ENCODE peak calls at places on chromosomes 16 and 17, in seven cellular contexts. One of them, this sample, is unnamed.

GRCh38 chr17:2170023-2170422 is 115.1 kb downstream of the HIC1 start:
- DNase-seq in right atrium auricular region: no peak
- DNase-seq in NCI-H2081: no peak
- DNase-seq in stimulated activated CD8-positive, alpha-beta memory T cell treated with anti-CD3 and anti-CD28 coated beads, Interleukin-4, amount 100 ng/mL, for 4 hours: no peak
- DNase-seq in choroid plexus epithelial cell: no peak
- DNase-seq in SJCRH30: no peak
- DNase-seq in NCI-H1105: no peak
- DNase-seq in this sample: no peak

GRCh38 chr16:65117701-65118448 is 4.0 kb downstream of the CDH11 start:
- DNase-seq in choroid plexus epithelial cell: peak; percentile 95
- DNase-seq in right atrium auricular region: peak; percentile 80
- DNase-seq in NCI-H2081: peak; percentile 68
- DNase-seq in NCI-H1105: peak; percentile 50
- DNase-seq in SJCRH30: peak; percentile 85
- DNase-seq in stimulated activated CD8-positive, alpha-beta memory T cell treated with anti-CD3 and anti-CD28 coated beads, Interleukin-4, amount 100 ng/mL, for 4 hours: no peak
- DNase-seq in this sample: peak; percentile 85

GRCh38 chr16:67872631-67873434 is at the start of gene EDC4:
- DNase-seq in right atrium auricular region: peak; percentile 85
- DNase-seq in NCI-H1105: peak; percentile 42
- DNase-seq in SJCRH30: peak; percentile 72
- DNase-seq in NCI-H2081: peak; percentile 54
- DNase-seq in choroid plexus epithelial cell: peak; percentile 81
- DNase-seq in stimulated activated CD8-positive, alpha-beta memory T cell treated with anti-CD3 and anti-CD28 coated beads, Interleukin-4, amount 100 ng/mL, for 4 hours: peak; percentile 72
- DNase-seq in this sample: peak; percentile 56

GRCh38 chr17:70242781-70243437 is 73.6 kb downstream of the KCNJ2 start:
- DNase-seq in right atrium auricular region: no peak
- DNase-seq in stimulated activated CD8-positive, alpha-beta memory T cell treated with anti-CD3 and anti-CD28 coated beads, Interleukin-4, amount 100 ng/mL, for 4 hours: no peak
- DNase-seq in NCI-H2081: no peak
- DNase-seq in SJCRH30: no peak
- DNase-seq in choroid plexus epithelial cell: peak; percentile 77
- DNase-seq in NCI-H1105: no peak
- DNase-seq in this sample: no peak

GRCh38 chr17:57329380-57330214 is 73.3 kb downstream of the MSI2 start:
- DNase-seq in SJCRH30: no peak
- DNase-seq in choroid plexus epithelial cell: peak; percentile 31
- DNase-seq in stimulated activated CD8-positive, alpha-beta memory T cell treated with anti-CD3 and anti-CD28 coated beads, Interleukin-4, amount 100 ng/mL, for 4 hours: no peak
- DNase-seq in NCI-H1105: no peak
- DNase-seq in right atrium auricular region: no peak
- DNase-seq in NCI-H2081: no peak
- DNase-seq in this sample: no peak

GRCh38 chr17:80118601-80119270 is 17.4 kb downstream of the GAA start:
- DNase-seq in NCI-H2081: no peak
- DNase-seq in NCI-H1105: no peak
- DNase-seq in SJCRH30: no peak
- DNase-seq in stimulated activated CD8-positive, alpha-beta memory T cell treated with anti-CD3 and anti-CD28 coated beads, Interleukin-4, amount 100 ng/mL, for 4 hours: no peak
- DNase-seq in right atrium auricular region: no peak
- DNase-seq in choroid plexus epithelial cell: no peak
- DNase-seq in this sample: no peak

GRCh38 chr17:76623271-76624146 is 20.0 kb downstream of the ST6GALNAC1 start:
- DNase-seq in choroid plexus epithelial cell: peak; percentile 77
- DNase-seq in NCI-H1105: peak; percentile 39
- DNase-seq in SJCRH30: peak; percentile 79
- DNase-seq in stimulated activated CD8-positive, alpha-beta memory T cell treated with anti-CD3 and anti-CD28 coated beads, Interleukin-4, amount 100 ng/mL, for 4 hours: peak; percentile 43
- DNase-seq in NCI-H2081: peak; percentile 57
- DNase-seq in right atrium auricular region: peak; percentile 82
- DNase-seq in this sample: peak; percentile 61

GRCh38 chr17:33438136-33438535 is 145.0 kb upstream of the ASIC2 start:
- DNase-seq in stimulated activated CD8-positive, alpha-beta memory T cell treated with anti-CD3 and anti-CD28 coated beads, Interleukin-4, amount 100 ng/mL, for 4 hours: no peak
- DNase-seq in NCI-H2081: no peak
- DNase-seq in SJCRH30: no peak
- DNase-seq in choroid plexus epithelial cell: peak; percentile 39
- DNase-seq in right atrium auricular region: no peak
- DNase-seq in NCI-H1105: no peak
- DNase-seq in this sample: no peak

GRCh38 chr17:29159286-29159860 is 20.8 kb downstream of the MYO18A start:
- DNase-seq in SJCRH30: no peak
- DNase-seq in choroid plexus epithelial cell: no peak
- DNase-seq in right atrium auricular region: no peak
- DNase-seq in stimulated activated CD8-positive, alpha-beta memory T cell treated with anti-CD3 and anti-CD28 coated beads, Interleukin-4, amount 100 ng/mL, for 4 hours: no peak
- DNase-seq in NCI-H1105: no peak
- DNase-seq in NCI-H2081: no peak
- DNase-seq in this sample: no peak

GRCh38 chr16:11743308-11744074 is 834 bp upstream of the TXNDC11 start:
- DNase-seq in NCI-H2081: no peak
- DNase-seq in choroid plexus epithelial cell: peak; percentile 91
- DNase-seq in stimulated activated CD8-positive, alpha-beta memory T cell treated with anti-CD3 and anti-CD28 coated beads, Interleukin-4, amount 100 ng/mL, for 4 hours: peak; percentile 2
- DNase-seq in SJCRH30: peak; percentile 33
- DNase-seq in NCI-H1105: no peak
- DNase-seq in right atrium auricular region: peak; percentile 85
- DNase-seq in this sample: peak; percentile 3

GRCh38 chr16:57527027-57527426 is 9.3 kb downstream of the CCDC102A start:
- DNase-seq in right atrium auricular region: no peak
- DNase-seq in stimulated activated CD8-positive, alpha-beta memory T cell treated with anti-CD3 and anti-CD28 coated beads, Interleukin-4, amount 100 ng/mL, for 4 hours: no peak
- DNase-seq in NCI-H2081: no peak
- DNase-seq in choroid plexus epithelial cell: no peak
- DNase-seq in NCI-H1105: no peak
- DNase-seq in SJCRH30: no peak
- DNase-seq in this sample: no peak

GRCh38 chr17:69607162-69607834 is 192.8 kb downstream of the MAP2K6 start:
- DNase-seq in stimulated activated CD8-positive, alpha-beta memory T cell treated with anti-CD3 and anti-CD28 coated beads, Interleukin-4, amount 100 ng/mL, for 4 hours: no peak
- DNase-seq in right atrium auricular region: peak; percentile 80
- DNase-seq in NCI-H2081: peak; percentile 89
- DNase-seq in choroid plexus epithelial cell: peak; percentile 91
- DNase-seq in NCI-H1105: peak; percentile 41
- DNase-seq in SJCRH30: peak; percentile 73
- DNase-seq in this sample: peak; percentile 48

GRCh38 chr17:49227436-49228261 is 2.9 kb downstream of the PHOSPHO1 start:
- DNase-seq in NCI-H2081: peak; percentile 65
- DNase-seq in SJCRH30: peak; percentile 78
- DNase-seq in choroid plexus epithelial cell: peak; percentile 77
- DNase-seq in right atrium auricular region: peak; percentile 77
- DNase-seq in stimulated activated CD8-positive, alpha-beta memory T cell treated with anti-CD3 and anti-CD28 coated beads, Interleukin-4, amount 100 ng/mL, for 4 hours: peak; percentile 57
- DNase-seq in NCI-H1105: peak; percentile 40
- DNase-seq in this sample: peak; percentile 45

GRCh38 chr17:71338396-71338795 is 782.4 kb upstream of the SOX9 start:
- DNase-seq in stimulated activated CD8-positive, alpha-beta memory T cell treated with anti-CD3 and anti-CD28 coated beads, Interleukin-4, amount 100 ng/mL, for 4 hours: no peak
- DNase-seq in NCI-H2081: no peak
- DNase-seq in NCI-H1105: no peak
- DNase-seq in SJCRH30: peak; percentile 5
- DNase-seq in choroid plexus epithelial cell: peak; percentile 80
- DNase-seq in right atrium auricular region: no peak
- DNase-seq in this sample: no peak